ENCODE peak calls at places on chromosomes 16 and 17, in six cellular contexts. O is T-cell, L is ascending aorta, T is germinal center, H is A172, A is left colon. N is an unnamed sample.

GRCh38 chr16:12901597-12902436 is at the start of gene SHISA9:
- DNase-seq in O (no peak), L (no peak), T (no peak), H (peak; percentile 34), A (no peak), N (no peak)

GRCh38 chr16:73058221-73058615 is 10.3 kb upstream of the ZFHX3 start:
- DNase-seq in O (no peak), L (peak; percentile 70), T (peak; percentile 76), H (peak; percentile 32), A (no peak), N (no peak)

GRCh38 chr16:22022151-22022550 is 14.2 kb downstream of the MOSMO start:
- DNase-seq in O (no peak), L (no peak), T (no peak), H (no peak), A (no peak), N (no peak)

GRCh38 chr16:51430716-51431369 is 279.8 kb upstream of the SALL1 start:
- DNase-seq in O (no peak), L (no peak), T (no peak), H (no peak), A (no peak), N (no peak)

GRCh38 chr16:66576306-66576705 is 3.0 kb upstream of the CMTM2 start:
- DNase-seq in O (no peak), L (no peak), T (no peak), H (no peak), A (no peak), N (no peak)

GRCh38 chr17:66691644-66692500 is 143.0 kb upstream of the CACNG5 start:
- DNase-seq in O (no peak), L (peak; percentile 60), T (no peak), H (no peak), A (no peak), N (no peak)

GRCh38 chr16:85570735-85571562 is 42.2 kb upstream of the GSE1 start:
- DNase-seq in O (peak; percentile 63), L (no peak), T (peak; percentile 53), H (no peak), A (no peak), N (no peak)

GRCh38 chr16:9159839-9160550 is 68.6 kb downstream of the HAPSTR1 start:
- DNase-seq in O (no peak), L (no peak), T (peak; percentile 10), H (peak; percentile 68), A (no peak), N (no peak)

GRCh38 chr16:15031596-15031995 is 24.3 kb downstream of the NTAN1 start:
- DNase-seq in O (no peak), L (peak; percentile 47), T (no peak), H (no peak), A (no peak), N (no peak)

GRCh38 chr16:55495616-55496289 is 13.1 kb upstream of the LPCAT2 start:
- DNase-seq in O (no peak), L (peak; percentile 37), T (no peak), H (peak; percentile 22), A (no peak), N (no peak)

GRCh38 chr16:86883583-86884188 is 305.3 kb downstream of the FOXL1 start:
- DNase-seq in O (no peak), L (no peak), T (no peak), H (no peak), A (no peak), N (no peak)

GRCh38 chr17:66304304-66305174 is 2.1 kb downstream of the PRKCA start:
- DNase-seq in O (no peak), L (no peak), T (no peak), H (peak; percentile 62), A (peak; percentile 39), N (peak; percentile 25)

GRCh38 chr17:71511266-71511995 is 609.4 kb upstream of the SOX9 start:
- DNase-seq in O (no peak), L (no peak), T (no peak), H (no peak), A (no peak), N (no peak)

GRCh38 chr16:35102780-35103403 is 1643.5 kb downstream of the TP53TG3F start:
- DNase-seq in O (no peak), L (no peak), T (no peak), H (no peak), A (no peak), N (no peak)

GRCh38 chr16:73124097-73124652 is 76.2 kb upstream of the ZFHX3 start:
- DNase-seq in O (no peak), L (no peak), T (no peak), H (no peak), A (no peak), N (no peak)

GRCh38 chr16:68382296-68382718 is 66.0 kb downstream of the SMPD3 start:
- DNase-seq in O (no peak), L (no peak), T (peak; percentile 73), H (no peak), A (peak; percentile 90), N (no peak)

GRCh38 chr16:49701867-49702494 is 153.9 kb downstream of the ZNF423 start:
- DNase-seq in O (no peak), L (peak; percentile 80), T (no peak), H (no peak), A (peak; percentile 38), N (no peak)

GRCh38 chr17:2549392-2550211 is 37.9 kb upstream of the METTL16 start:
- DNase-seq in O (no peak), L (no peak), T (no peak), H (peak; percentile 20), A (no peak), N (no peak)

N was measured in activated CD4-positive, alpha-beta T cell treated with anti-CD3 and anti-CD28 coated beads, Interleukin-2, amount 50 U/mL, for 1 hour.